ENCODE peak calls at places on chromosomes 4 and X, in six cellular contexts. J, U, H, A, V and M are unnamed samples.

GRCh38 chr4:165378763-165379631 is at the start of gene CPE:
- DNase-seq in H (peak), V (peak), U (peak), J (peak), A (no peak), M (peak)

GRCh38 chr4:43014266-43014665 is 121.8 kb downstream of the GRXCR1 start:
- DNase-seq in J (no peak), A (no peak), V (no peak), H (no peak), U (no peak), M (no peak)

GRCh38 chrX:48714573-48714972 is 18.0 kb downstream of the SUV39H1 start:
- DNase-seq in A (no peak), J (no peak), V (no peak), H (peak), U (no peak), M (no peak)

GRCh38 chrX:153507484-153508178 is 9.8 kb upstream of the ATP2B3 start:
- DNase-seq in H (peak), J (peak), A (peak), U (peak), V (peak), M (peak)

GRCh38 chrX:47581731-47582647 is at the start of gene TIMP1:
- DNase-seq in H (peak), A (no peak), J (peak), V (peak), U (peak), M (peak)

GRCh38 chrX:48540480-48540879 is 966 bp downstream of the TBC1D25 start:
- DNase-seq in J (peak), H (no peak), U (no peak), V (no peak), A (no peak), M (no peak)

GRCh38 chr4:168699224-168699878 is 202.5 kb downstream of the PALLD start:
- DNase-seq in V (no peak), H (no peak), J (no peak), A (no peak), U (no peak), M (no peak)

GRCh38 chr4:114599231-114600065 is 841 bp downstream of the UGT8 start:
- DNase-seq in U (peak), H (peak), A (peak), V (no peak), J (no peak), M (peak)

GRCh38 chr4:17511041-17511949 is 595 bp downstream of the QDPR start:
- DNase-seq in H (peak), U (peak), J (peak), A (peak), V (peak), M (peak)

GRCh38 chr4:84995386-84995785 is 28.9 kb upstream of the WDFY3 start:
- DNase-seq in H (no peak), A (no peak), V (peak), J (no peak), U (no peak), M (no peak)